ENCODE peak calls at places on chromosomes 13 and 19, in six cellular contexts. X is colonic mucosa; G is CD8-positive, alpha-beta T cell; N is fibroblast of lung; Y is neuronal stem cell; P is GM23338. S is an unnamed sample.
A peak's percentile ranks its signal among the peaks of the same experiment; 100 is the strongest.

GRCh38 chr19:8209965-8210659 is 942 bp downstream of the CERS4 start:
- DNase-seq in Y (no peak), P (peak; percentile 38), N (no peak), G (no peak), X (no peak), S (no peak)

GRCh38 chr13:21696865-21697448 is 26.1 kb downstream of the FGF9 start:
- DNase-seq in G (no peak), P (no peak), X (no peak), N (no peak), Y (no peak), S (no peak)

GRCh38 chr13:39385621-39386231 is 217.3 kb downstream of the LHFPL6 start:
- DNase-seq in Y (peak; percentile 36), P (peak; percentile 96), X (no peak), G (no peak), N (peak; percentile 92), S (no peak)

GRCh38 chr19:55461974-55462628 is 659 bp upstream of the ISOC2 start:
- DNase-seq in P (no peak), N (peak; percentile 31), G (no peak), X (no peak), Y (no peak), S (no peak)

GRCh38 chr13:32390048-32390447 is 37.9 kb downstream of the N4BP2L1 start:
- DNase-seq in P (no peak), X (no peak), N (no peak), Y (no peak), G (no peak), S (no peak)

GRCh38 chr13:80237646-80238045 is 103.3 kb downstream of the SPRY2 start:
- DNase-seq in N (peak; percentile 47), X (no peak), Y (no peak), P (no peak), G (no peak), S (no peak)

GRCh38 chr13:80001510-80001842 is 339.4 kb downstream of the SPRY2 start:
- DNase-seq in Y (no peak), G (no peak), N (no peak), P (no peak), X (no peak), S (no peak)

GRCh38 chr19:33868821-33869412 is 72.2 kb downstream of the KCTD15 start:
- DNase-seq in G (no peak), N (peak; percentile 3), P (peak; percentile 55), X (no peak), Y (no peak), S (no peak)

GRCh38 chr13:99251908-99252307 is 6.3 kb downstream of the GPR18 start:
- DNase-seq in N (no peak), P (no peak), X (no peak), G (no peak), Y (no peak), S (no peak)

GRCh38 chr13:48316826-48317510 is 13.4 kb downstream of the RB1 start:
- DNase-seq in G (no peak), Y (no peak), P (no peak), N (no peak), X (no peak), S (no peak)
- H3K4me3 ChIP-seq in G (no peak overlapping the region), Y (no peak overlapping the region), P (no peak overlapping the region), N (no peak overlapping the region), X (no peak overlapping the region), S (peak overlapping the region; percentile 10)

GRCh38 chr13:23750383-23751121 is 138.6 kb downstream of the MIPEP start:
- DNase-seq in P (no peak), N (peak; percentile 58), G (no peak), Y (no peak), X (no peak), S (no peak)

GRCh38 chr13:23751195-23751594 is 138.0 kb downstream of the MIPEP start:
- DNase-seq in G (no peak), Y (no peak), N (peak; percentile 33), X (no peak), P (no peak), S (no peak)

GRCh38 chr13:23748591-23748990 is 140.6 kb downstream of the MIPEP start:
- DNase-seq in N (no peak), Y (no peak), X (no peak), P (peak; percentile 61), G (no peak), S (no peak)

GRCh38 chr13:23748109-23748508 is 141.1 kb downstream of the MIPEP start:
- DNase-seq in N (no peak), X (no peak), P (no peak), G (no peak), Y (no peak), S (no peak)

GRCh38 chr13:23749288-23749880 is 139.8 kb downstream of the MIPEP start:
- DNase-seq in X (no peak), Y (no peak), P (no peak), N (no peak), G (no peak), S (no peak)
- H3K27ac ChIP-seq in X (no peak overlapping the region), Y (no peak overlapping the region), P (no peak overlapping the region), N (no peak overlapping the region), G (no peak overlapping the region), S (peak overlapping the region; percentile 15)

GRCh38 chr19:6833166-6833790 is 54.1 kb upstream of the ADGRE1 start:
- DNase-seq in G (no peak), P (no peak), Y (no peak), N (no peak), X (no peak), S (peak; percentile 25)
- H3K36me3 ChIP-seq in G (peaks cover 54% of the 10 kb centered on the region), P (no peaks in the 10 kb centered on the region), Y (no peaks in the 10 kb centered on the region), N (no peaks in the 10 kb centered on the region), X (no peaks in the 10 kb centered on the region), S (peaks cover 3% of the 10 kb centered on the region)

DNA sequence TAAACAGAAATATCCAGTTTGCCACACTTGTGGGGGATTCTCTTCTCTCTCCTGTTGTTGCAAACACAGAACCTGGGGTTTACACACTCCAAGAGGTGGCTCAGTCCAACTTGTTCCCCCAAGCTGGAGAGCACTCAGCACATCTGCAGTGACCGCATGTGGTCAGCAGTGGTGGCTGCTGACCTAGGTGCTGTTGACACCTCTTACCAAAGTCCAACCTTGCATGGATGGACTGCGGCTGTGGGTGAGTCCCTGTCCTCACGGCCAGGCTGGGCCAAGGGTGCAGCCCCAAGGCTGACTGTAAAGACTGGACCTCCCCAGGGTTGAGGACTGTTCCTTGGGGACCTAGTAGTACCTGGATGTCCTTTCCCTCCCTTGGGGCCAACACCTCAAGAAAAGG is 6.1 kb downstream of the LRFN3 start:
- DNase-seq in P (no peak), N (no peak), Y (no peak), G (no peak), X (no peak), S (no peak)
- H3K4me3 ChIP-seq in P (no peak overlapping the region), N (no peak overlapping the region), Y (no peak overlapping the region), G (no peak overlapping the region), X (no peak overlapping the region), S (no peak overlapping the region)

GRCh38 chr19:15279326-15279904 is 47.2 kb upstream of the EPHX3 start:
- DNase-seq in P (no peak), X (no peak), Y (peak; percentile 20), N (no peak), G (no peak), S (no peak)
- H3K27ac ChIP-seq in P (peak overlapping the region; percentile 87), X (no peak overlapping the region), Y (peak overlapping the region; percentile 20), N (peak overlapping the region; percentile 60), G (no peak overlapping the region), S (peak overlapping the region; percentile 87)

DNA sequence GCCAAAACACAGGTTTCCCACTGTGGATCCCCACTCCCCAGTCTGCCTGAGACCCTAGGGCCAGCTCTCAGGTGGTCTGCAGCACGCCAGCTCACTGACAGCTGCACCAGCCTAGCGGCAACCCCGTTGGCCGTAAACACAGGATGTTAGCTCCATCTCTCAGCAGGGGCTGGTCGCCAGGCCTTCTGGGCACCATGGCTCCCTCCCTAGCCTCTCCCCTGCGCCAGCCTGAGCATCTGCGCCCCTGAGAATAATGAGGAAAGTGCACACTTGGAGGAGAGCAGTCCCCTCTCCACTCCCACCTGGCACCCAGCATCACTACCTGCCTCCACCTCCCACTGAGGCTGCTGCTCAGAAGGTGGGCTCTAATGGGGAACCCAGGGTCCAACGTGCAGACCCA is 20.8 kb upstream of the EPHX3 start:
- DNase-seq in N (no peak), X (no peak), Y (no peak), P (no peak), G (no peak), S (no peak)
- H3K36me3 ChIP-seq in N (peaks cover 36% of the 10 kb centered on the region), X (peaks cover 17% of the 10 kb centered on the region), Y (peaks cover 70% of the 10 kb centered on the region), P (peaks cover 31% of the 10 kb centered on the region), G (peaks cover 66% of the 10 kb centered on the region), S (peaks cover 70% of the 10 kb centered on the region)

GRCh38 chr13:90800082-90800746 is 547.3 kb upstream of the MIR17HG start:
- DNase-seq in X (peak; percentile 18), Y (no peak), P (no peak), N (no peak), G (no peak), S (no peak)
- H3K4me3 ChIP-seq in X (no peak overlapping the region), Y (no peak overlapping the region), P (no peak overlapping the region), N (no peak overlapping the region), G (no peak overlapping the region), S (no peak overlapping the region)

DNA sequence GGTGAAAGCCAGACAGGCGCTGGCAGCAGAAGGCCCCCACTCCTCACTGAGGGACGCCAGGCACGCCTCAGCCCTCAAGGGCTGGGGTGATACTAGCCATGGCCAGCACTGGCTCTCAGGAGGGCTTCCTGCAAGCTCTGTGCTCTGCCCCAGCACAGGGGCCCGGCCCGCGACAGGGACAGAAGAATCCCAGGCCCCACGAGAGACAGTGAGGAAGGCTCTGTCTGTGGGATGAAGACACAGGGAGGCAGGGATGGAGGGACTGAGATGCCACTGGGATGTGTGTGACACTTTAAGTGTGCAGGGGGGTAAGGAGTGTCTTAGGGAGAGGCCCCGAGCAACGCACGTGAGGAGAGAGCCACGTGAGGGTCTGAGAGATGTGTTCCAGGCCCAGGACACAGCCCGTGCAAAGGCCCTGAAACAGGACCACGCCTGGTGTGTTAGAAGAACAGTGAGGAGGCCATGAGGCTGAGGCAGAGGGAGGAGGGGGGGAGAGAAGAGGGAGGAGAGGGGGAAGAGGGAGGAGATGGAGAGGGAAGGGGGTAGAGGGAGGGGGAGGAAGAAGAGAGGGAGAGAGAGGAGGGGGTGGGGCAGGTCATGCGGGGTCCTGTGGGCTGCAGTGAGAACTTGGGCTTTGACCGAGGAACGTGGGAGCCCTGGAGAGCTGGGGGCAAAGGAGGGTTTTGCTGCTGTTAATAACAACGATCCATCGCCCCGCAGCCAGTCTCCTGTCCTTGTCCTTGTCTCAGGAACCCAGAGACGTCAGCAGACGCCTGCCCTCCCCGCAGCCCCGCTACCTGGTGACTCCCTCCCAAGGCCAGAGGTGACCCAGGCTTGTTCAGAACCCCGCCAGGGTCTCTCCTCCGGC is 7.2 kb downstream of the RPL36 start:
- DNase-seq in G (no peak), Y (no peak), N (no peak), P (peak; percentile 6), X (no peak), S (no peak)
- H3K27ac ChIP-seq in G (no peak overlapping the region), Y (no peak overlapping the region), N (no peak overlapping the region), P (peak overlapping the region; percentile 45), X (no peak overlapping the region), S (no peak overlapping the region)